ENCODE peak calls at places on chromosomes 16 and 17, in nine cellular contexts. One of them, this sample, is unnamed.

GRCh38 chr17:33292981-33293867 is at the start of gene ASIC2:
- DNase-seq in iris pigment epithelial cell: peak; percentile 11
- DNase-seq in left lung: peak; percentile 71
- DNase-seq in NCI-H460: no peak
- DNase-seq in C1 segment of cervical spinal cord: no peak
- DNase-seq in non-pigmented ciliary epithelial cell: no peak
- DNase-seq in activated CD4-positive, alpha-beta T cell treated with anti-CD3 and anti-CD28 coated beads, Interleukin-2, amount 50 U/mL, for 4 hours: no peak
- DNase-seq in transverse colon: peak; percentile 18
- DNase-seq in mammary epithelial cell: peak; percentile 62
- DNase-seq in this sample: peak; percentile 70

GRCh38 chr17:78628547-78629435 is 51.6 kb upstream of the DNAH17 start:
- DNase-seq in iris pigment epithelial cell: no peak
- DNase-seq in left lung: peak; percentile 63
- DNase-seq in NCI-H460: no peak
- DNase-seq in C1 segment of cervical spinal cord: no peak
- DNase-seq in non-pigmented ciliary epithelial cell: no peak
- DNase-seq in activated CD4-positive, alpha-beta T cell treated with anti-CD3 and anti-CD28 coated beads, Interleukin-2, amount 50 U/mL, for 4 hours: no peak
- DNase-seq in transverse colon: no peak
- DNase-seq in mammary epithelial cell: no peak
- DNase-seq in this sample: no peak

GRCh38 chr17:41734949-41735313 is 488 bp upstream of the HAP1 start:
- DNase-seq in iris pigment epithelial cell: no peak
- DNase-seq in left lung: peak; percentile 48
- DNase-seq in NCI-H460: no peak
- DNase-seq in C1 segment of cervical spinal cord: no peak
- DNase-seq in non-pigmented ciliary epithelial cell: no peak
- DNase-seq in activated CD4-positive, alpha-beta T cell treated with anti-CD3 and anti-CD28 coated beads, Interleukin-2, amount 50 U/mL, for 4 hours: no peak
- DNase-seq in transverse colon: no peak
- DNase-seq in mammary epithelial cell: no peak
- DNase-seq in this sample: no peak

GRCh38 chr16:78816499-78817441 is 717.3 kb downstream of the WWOX start:
- DNase-seq in iris pigment epithelial cell: no peak
- DNase-seq in left lung: no peak
- DNase-seq in NCI-H460: no peak
- DNase-seq in C1 segment of cervical spinal cord: no peak
- DNase-seq in non-pigmented ciliary epithelial cell: no peak
- DNase-seq in activated CD4-positive, alpha-beta T cell treated with anti-CD3 and anti-CD28 coated beads, Interleukin-2, amount 50 U/mL, for 4 hours: no peak
- DNase-seq in transverse colon: peak; percentile 10
- DNase-seq in mammary epithelial cell: no peak
- DNase-seq in this sample: peak; percentile 40

GRCh38 chr17:36529121-36529520 is 5.5 kb downstream of the MYO19 start:
- DNase-seq in iris pigment epithelial cell: peak; percentile 63
- DNase-seq in left lung: no peak
- DNase-seq in NCI-H460: no peak
- DNase-seq in C1 segment of cervical spinal cord: no peak
- DNase-seq in non-pigmented ciliary epithelial cell: no peak
- DNase-seq in activated CD4-positive, alpha-beta T cell treated with anti-CD3 and anti-CD28 coated beads, Interleukin-2, amount 50 U/mL, for 4 hours: no peak
- DNase-seq in transverse colon: no peak
- DNase-seq in mammary epithelial cell: peak; percentile 68
- DNase-seq in this sample: no peak

GRCh38 chr17:65785109-65785508 is 223.7 kb upstream of the AXIN2 start:
- DNase-seq in iris pigment epithelial cell: peak; percentile 96
- DNase-seq in left lung: no peak
- DNase-seq in NCI-H460: peak; percentile 59
- DNase-seq in C1 segment of cervical spinal cord: no peak
- DNase-seq in non-pigmented ciliary epithelial cell: peak; percentile 90
- DNase-seq in activated CD4-positive, alpha-beta T cell treated with anti-CD3 and anti-CD28 coated beads, Interleukin-2, amount 50 U/mL, for 4 hours: no peak
- DNase-seq in transverse colon: no peak
- DNase-seq in mammary epithelial cell: peak; percentile 79
- DNase-seq in this sample: peak; percentile 13

GRCh38 chr16:88437367-88437964 is 15.6 kb upstream of the ZFPM1 start:
- DNase-seq in iris pigment epithelial cell: no peak
- DNase-seq in left lung: peak; percentile 88
- DNase-seq in NCI-H460: no peak
- DNase-seq in C1 segment of cervical spinal cord: no peak
- DNase-seq in non-pigmented ciliary epithelial cell: no peak
- DNase-seq in activated CD4-positive, alpha-beta T cell treated with anti-CD3 and anti-CD28 coated beads, Interleukin-2, amount 50 U/mL, for 4 hours: peak; percentile 61
- DNase-seq in transverse colon: peak; percentile 63
- DNase-seq in mammary epithelial cell: peak; percentile 36
- DNase-seq in this sample: peak; percentile 79

GRCh38 chr17:41258406-41258805 is 3.2 kb downstream of the KRTAP9-9 start:
- DNase-seq in iris pigment epithelial cell: no peak
- DNase-seq in left lung: no peak
- DNase-seq in NCI-H460: no peak
- DNase-seq in C1 segment of cervical spinal cord: no peak
- DNase-seq in non-pigmented ciliary epithelial cell: no peak
- DNase-seq in activated CD4-positive, alpha-beta T cell treated with anti-CD3 and anti-CD28 coated beads, Interleukin-2, amount 50 U/mL, for 4 hours: no peak
- DNase-seq in transverse colon: no peak
- DNase-seq in mammary epithelial cell: no peak
- DNase-seq in this sample: no peak

GRCh38 chr17:64732336-64733006 is 70.4 kb upstream of the SMURF2 start:
- DNase-seq in iris pigment epithelial cell: peak; percentile 56
- DNase-seq in left lung: no peak
- DNase-seq in NCI-H460: no peak
- DNase-seq in C1 segment of cervical spinal cord: no peak
- DNase-seq in non-pigmented ciliary epithelial cell: no peak
- DNase-seq in activated CD4-positive, alpha-beta T cell treated with anti-CD3 and anti-CD28 coated beads, Interleukin-2, amount 50 U/mL, for 4 hours: no peak
- DNase-seq in transverse colon: no peak
- DNase-seq in mammary epithelial cell: no peak
- DNase-seq in this sample: no peak

GRCh38 chr17:6959700-6960099 is 36.1 kb upstream of the ALOX12 start:
- DNase-seq in iris pigment epithelial cell: no peak
- DNase-seq in left lung: no peak
- DNase-seq in NCI-H460: no peak
- DNase-seq in C1 segment of cervical spinal cord: no peak
- DNase-seq in non-pigmented ciliary epithelial cell: no peak
- DNase-seq in activated CD4-positive, alpha-beta T cell treated with anti-CD3 and anti-CD28 coated beads, Interleukin-2, amount 50 U/mL, for 4 hours: no peak
- DNase-seq in transverse colon: no peak
- DNase-seq in mammary epithelial cell: no peak
- DNase-seq in this sample: no peak

GRCh38 chr17:19720631-19721426 is 4.4 kb upstream of the SLC47A2 start:
- DNase-seq in iris pigment epithelial cell: no peak
- DNase-seq in left lung: peak; percentile 59
- DNase-seq in NCI-H460: no peak
- DNase-seq in C1 segment of cervical spinal cord: no peak
- DNase-seq in non-pigmented ciliary epithelial cell: no peak
- DNase-seq in activated CD4-positive, alpha-beta T cell treated with anti-CD3 and anti-CD28 coated beads, Interleukin-2, amount 50 U/mL, for 4 hours: no peak
- DNase-seq in transverse colon: peak; percentile 75
- DNase-seq in mammary epithelial cell: no peak
- DNase-seq in this sample: peak; percentile 79

GRCh38 chr17:6894206-6894528 is 62.6 kb upstream of the TEKT1 start:
- DNase-seq in iris pigment epithelial cell: peak; percentile 24
- DNase-seq in left lung: no peak
- DNase-seq in NCI-H460: no peak
- DNase-seq in C1 segment of cervical spinal cord: no peak
- DNase-seq in non-pigmented ciliary epithelial cell: no peak
- DNase-seq in activated CD4-positive, alpha-beta T cell treated with anti-CD3 and anti-CD28 coated beads, Interleukin-2, amount 50 U/mL, for 4 hours: no peak
- DNase-seq in transverse colon: no peak
- DNase-seq in mammary epithelial cell: no peak
- DNase-seq in this sample: no peak

GRCh38 chr17:56230660-56231059 is 77.4 kb downstream of the ANKFN1 start:
- DNase-seq in iris pigment epithelial cell: no peak
- DNase-seq in left lung: no peak
- DNase-seq in NCI-H460: no peak
- DNase-seq in C1 segment of cervical spinal cord: no peak
- DNase-seq in non-pigmented ciliary epithelial cell: no peak
- DNase-seq in activated CD4-positive, alpha-beta T cell treated with anti-CD3 and anti-CD28 coated beads, Interleukin-2, amount 50 U/mL, for 4 hours: no peak
- DNase-seq in transverse colon: no peak
- DNase-seq in mammary epithelial cell: no peak
- DNase-seq in this sample: peak; percentile 9

GRCh38 chr17:12421077-12421476 is 244.6 kb upstream of the MYOCD start:
- DNase-seq in iris pigment epithelial cell: no peak
- DNase-seq in left lung: no peak
- DNase-seq in NCI-H460: no peak
- DNase-seq in C1 segment of cervical spinal cord: no peak
- DNase-seq in non-pigmented ciliary epithelial cell: no peak
- DNase-seq in activated CD4-positive, alpha-beta T cell treated with anti-CD3 and anti-CD28 coated beads, Interleukin-2, amount 50 U/mL, for 4 hours: no peak
- DNase-seq in transverse colon: no peak
- DNase-seq in mammary epithelial cell: no peak
- DNase-seq in this sample: no peak

This sample was measured in hepatocyte.